ENCODE peak calls at places on chromosomes 2 and 18, in seven cellular contexts. D, L, F, O, N, Q and Z are unnamed samples.

GRCh38 chr2:234373060-234373459 is 123.8 kb downstream of the ARL4C start:
- DNase-seq in D (no peak), L (no peak), F (no peak), O (no peak), N (no peak), Q (peak), Z (peak)

GRCh38 chr2:109331864-109332848 is 203.2 kb downstream of the SH3RF3 start:
- DNase-seq in D (peak), L (peak), F (peak), O (peak), N (peak), Q (peak), Z (peak)

GRCh38 chr2:69509011-69509749 is 71.9 kb upstream of the NFU1 start:
- DNase-seq in D (peak), L (no peak), F (peak), O (no peak), N (no peak), Q (no peak), Z (no peak)

GRCh38 chr2:180621366-180621765 is 359.0 kb upstream of the UBE2E3 start:
- DNase-seq in D (no peak), L (no peak), F (no peak), O (no peak), N (no peak), Q (no peak), Z (no peak)

GRCh38 chr2:148565272-148565894 is 79.2 kb upstream of the EPC2 start:
- DNase-seq in D (no peak), L (no peak), F (no peak), O (no peak), N (peak), Q (no peak), Z (no peak)

GRCh38 chr18:62634471-62634870 is 80.9 kb upstream of the PHLPP1 start:
- DNase-seq in D (no peak), L (no peak), F (no peak), O (no peak), N (no peak), Q (no peak), Z (no peak)

GRCh38 chr18:77141401-77142118 is 9.0 kb upstream of the MBP start:
- DNase-seq in D (no peak), L (no peak), F (no peak), O (no peak), N (peak), Q (no peak), Z (no peak)

GRCh38 chr2:69083126-69083733 is 70.3 kb downstream of the ANTXR1 start:
- DNase-seq in D (peak), L (no peak), F (no peak), O (no peak), N (no peak), Q (peak), Z (peak)

GRCh38 chr2:108935231-108935863 is 53.7 kb downstream of the EDAR start:
- DNase-seq in D (no peak), L (no peak), F (no peak), O (no peak), N (peak), Q (no peak), Z (no peak)

GRCh38 chr18:79629249-79629558 is 50.4 kb upstream of the CTDP1 start:
- DNase-seq in D (no peak), L (peak), F (no peak), O (peak), N (no peak), Q (no peak), Z (no peak)

GRCh38 chr18:78861706-78862105 is 117.9 kb upstream of the SALL3 start:
- DNase-seq in D (no peak), L (no peak), F (no peak), O (no peak), N (no peak), Q (no peak), Z (no peak)

GRCh38 chr2:226794751-226795171 is 4.9 kb downstream of the IRS1 start:
- DNase-seq in D (peak), L (peak), F (peak), O (no peak), N (peak), Q (peak), Z (peak)

GRCh38 chr2:130336150-130336876 is 6.4 kb upstream of the IMP4 start:
- DNase-seq in D (no peak), L (peak), F (no peak), O (no peak), N (peak), Q (peak), Z (no peak)

GRCh38 chr18:51340332-51340731 is 142.9 kb upstream of the MEX3C start:
- DNase-seq in D (no peak), L (no peak), F (no peak), O (no peak), N (no peak), Q (no peak), Z (peak)

GRCh38 chr18:471701-472100 is 28.8 kb downstream of the COLEC12 start:
- DNase-seq in D (no peak), L (no peak), F (no peak), O (no peak), N (no peak), Q (no peak), Z (no peak)

GRCh38 chr2:102028470-102028869 is 36.7 kb downstream of the IL1R2 start:
- DNase-seq in D (no peak), L (no peak), F (no peak), O (no peak), N (no peak), Q (no peak), Z (no peak)

GRCh38 chr2:58866527-58866926 is 625.4 kb upstream of the FANCL start:
- DNase-seq in D (no peak), L (no peak), F (no peak), O (no peak), N (no peak), Q (no peak), Z (no peak)

GRCh38 chr18:11019295-11019694 is 130.1 kb downstream of the PIEZO2 start:
- DNase-seq in D (no peak), L (no peak), F (no peak), O (no peak), N (no peak), Q (no peak), Z (no peak)

GRCh38 chr2:181788883-181789555 is 102.5 kb upstream of the ITPRID2 start:
- DNase-seq in D (peak), L (no peak), F (peak), O (no peak), N (no peak), Q (no peak), Z (peak)

GRCh38 chr2:238875531-238876231 is 27.8 kb downstream of the TWIST2 start:
- DNase-seq in D (no peak), L (no peak), F (no peak), O (peak), N (no peak), Q (no peak), Z (no peak)

GRCh38 chr2:238876232-238876630 is 28.3 kb downstream of the TWIST2 start:
- DNase-seq in D (no peak), L (no peak), F (no peak), O (no peak), N (no peak), Q (no peak), Z (no peak)

GRCh38 chr2:238873841-238874240 is 26.0 kb downstream of the TWIST2 start:
- DNase-seq in D (no peak), L (no peak), F (no peak), O (peak), N (no peak), Q (no peak), Z (no peak)

GRCh38 chr2:238874330-238875050 is 26.6 kb downstream of the TWIST2 start:
- DNase-seq in D (no peak), L (no peak), F (no peak), O (peak), N (no peak), Q (no peak), Z (no peak)

DNA sequence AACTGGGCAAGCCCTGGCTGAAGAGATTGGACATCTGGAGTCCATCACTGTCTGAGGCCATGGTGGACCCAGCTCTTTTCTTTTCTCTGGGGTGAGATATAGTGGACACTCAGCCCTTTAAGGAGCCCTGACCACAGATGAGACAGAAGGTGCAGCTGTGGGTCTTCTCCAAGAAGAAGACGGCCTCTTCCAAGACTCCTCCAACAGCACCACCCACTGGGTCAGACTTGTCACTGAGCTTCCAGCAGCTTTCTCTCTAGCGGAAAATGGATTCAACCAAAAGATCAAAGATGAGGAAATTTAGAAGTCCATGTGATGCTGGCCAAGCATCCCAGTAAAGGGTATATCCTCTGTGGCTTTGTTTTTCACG is 27.3 kb downstream of the TWIST2 start:
- DNase-seq in D (no peak), L (no peak), F (no peak), O (peak), N (no peak), Q (no peak), Z (no peak)
- TF ChIP-seq CTCF in D (peak), L (no peak), F (peak), O (no peak), N (peak), Q (no peak), Z (no peak)

DNA sequence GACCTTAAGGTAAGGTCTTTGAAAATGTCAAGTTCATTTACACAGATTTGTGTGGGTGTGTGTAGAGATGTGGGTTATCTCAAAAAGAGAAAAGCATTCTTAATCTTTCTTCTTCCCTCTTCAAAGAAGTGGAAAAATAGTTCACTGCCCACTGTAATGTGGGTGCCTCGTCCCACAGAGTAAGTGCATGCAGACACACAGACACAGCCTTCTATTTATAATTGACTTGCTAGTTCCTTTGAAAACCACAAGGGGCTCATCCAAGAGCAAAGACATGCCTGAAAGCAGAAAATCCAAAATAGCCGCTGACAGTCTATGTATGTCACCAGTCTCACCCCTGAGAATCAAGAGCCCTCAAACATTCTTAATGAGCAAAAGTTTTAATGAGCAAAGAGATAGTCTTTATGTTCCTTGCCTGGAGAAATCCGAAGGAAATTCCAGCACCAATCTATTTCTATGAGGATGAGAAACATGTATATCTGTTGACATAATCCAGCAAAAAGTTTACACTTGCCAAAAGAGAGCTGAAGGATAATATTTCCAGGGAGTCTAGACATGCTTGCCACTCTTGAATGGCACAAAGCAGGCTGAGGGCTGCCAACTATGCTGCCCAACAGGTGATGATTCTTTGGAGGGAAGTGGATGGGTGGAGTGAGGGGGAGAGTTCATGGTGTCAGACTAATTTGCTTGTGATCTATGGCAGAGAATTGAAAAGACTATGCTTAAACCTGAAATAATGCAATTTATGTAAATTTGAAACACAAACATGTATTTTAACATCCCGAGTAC is 93.9 kb downstream of the ACVR1 start:
- DNase-seq in D (peak), L (no peak), F (peak), O (no peak), N (peak), Q (peak), Z (peak)
- H3K4me3 ChIP-seq in D (no peak), L (no peak), F (no peak), O (no peak), N (no peak), Q (no peak), Z (no peak)

DNA sequence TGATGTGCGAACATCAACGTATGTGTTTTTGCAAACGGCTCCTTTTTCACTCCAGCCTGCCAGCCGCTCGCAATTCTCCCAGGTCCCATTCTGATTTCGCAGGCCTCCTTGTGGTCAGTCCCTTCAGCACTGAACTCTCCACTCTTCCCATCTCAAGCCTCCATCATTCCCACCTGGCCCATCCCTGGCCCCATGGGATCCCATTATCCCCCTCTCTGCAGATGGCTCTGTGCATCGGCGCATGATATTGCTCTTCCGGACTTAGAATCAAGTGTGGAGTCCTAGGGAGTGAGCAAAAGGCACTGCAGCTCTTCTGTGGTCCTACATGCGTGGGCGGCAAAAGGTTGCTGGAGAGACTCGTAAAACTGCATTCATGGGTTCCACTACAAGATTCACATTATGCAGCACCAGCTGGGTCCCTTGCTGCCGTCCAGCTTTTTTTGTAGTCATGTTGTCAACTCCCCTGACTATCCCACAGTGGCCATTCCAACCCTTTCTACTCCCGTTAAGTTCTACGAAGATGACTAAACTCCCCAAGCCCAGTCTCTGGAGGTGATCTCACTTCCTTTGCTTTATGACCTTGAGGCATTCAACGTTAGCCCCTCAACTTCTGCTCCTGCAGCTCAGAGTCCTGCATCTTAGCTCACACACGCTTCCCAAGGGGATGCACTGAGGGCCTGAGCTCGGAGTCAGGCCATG is 125.3 kb upstream of the NRP2 start:
- DNase-seq in D (no peak), L (no peak), F (no peak), O (no peak), N (peak), Q (no peak), Z (no peak)
- TF ChIP-seq CTCF in D (no peak), L (no peak), F (no peak), O (no peak), N (no peak), Q (no peak), Z (no peak)

DNA sequence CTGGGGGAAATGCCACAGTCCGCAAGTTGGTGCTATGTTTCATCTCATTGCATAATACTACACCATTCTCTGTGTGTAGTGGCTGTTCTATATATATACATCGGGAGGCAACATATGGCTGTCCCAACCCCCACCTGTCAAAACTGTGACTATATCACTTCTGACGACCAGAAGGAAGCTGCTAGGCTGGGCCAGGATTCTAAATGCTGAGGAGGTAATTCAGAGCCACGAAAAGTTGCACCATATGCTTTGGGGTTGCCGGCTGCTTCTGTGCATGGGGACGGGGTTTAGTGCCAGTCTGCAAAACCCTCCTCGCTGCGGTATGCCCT is 117.3 kb downstream of the MSH2 start:
- DNase-seq in D (no peak), L (no peak), F (no peak), O (no peak), N (no peak), Q (no peak), Z (no peak)
- H3K4me3 ChIP-seq in D (no peak), L (no peak), F (no peak), O (peak), N (peak), Q (peak), Z (no peak)

GRCh38 chr2:42929985-42930581 is 137.7 kb upstream of the HAAO start:
- DNase-seq in D (peak), L (no peak), F (peak), O (no peak), N (peak), Q (no peak), Z (no peak)

GRCh38 chr2:42929577-42929984 is 137.2 kb upstream of the HAAO start:
- DNase-seq in D (no peak), L (no peak), F (no peak), O (no peak), N (no peak), Q (no peak), Z (no peak)

GRCh38 chr2:42927334-42928160 is 135.2 kb upstream of the HAAO start:
- DNase-seq in D (peak), L (no peak), F (no peak), O (no peak), N (no peak), Q (no peak), Z (no peak)

GRCh38 chr2:42928161-42928691 is 135.8 kb upstream of the HAAO start:
- DNase-seq in D (no peak), L (no peak), F (no peak), O (no peak), N (no peak), Q (no peak), Z (no peak)

DNA sequence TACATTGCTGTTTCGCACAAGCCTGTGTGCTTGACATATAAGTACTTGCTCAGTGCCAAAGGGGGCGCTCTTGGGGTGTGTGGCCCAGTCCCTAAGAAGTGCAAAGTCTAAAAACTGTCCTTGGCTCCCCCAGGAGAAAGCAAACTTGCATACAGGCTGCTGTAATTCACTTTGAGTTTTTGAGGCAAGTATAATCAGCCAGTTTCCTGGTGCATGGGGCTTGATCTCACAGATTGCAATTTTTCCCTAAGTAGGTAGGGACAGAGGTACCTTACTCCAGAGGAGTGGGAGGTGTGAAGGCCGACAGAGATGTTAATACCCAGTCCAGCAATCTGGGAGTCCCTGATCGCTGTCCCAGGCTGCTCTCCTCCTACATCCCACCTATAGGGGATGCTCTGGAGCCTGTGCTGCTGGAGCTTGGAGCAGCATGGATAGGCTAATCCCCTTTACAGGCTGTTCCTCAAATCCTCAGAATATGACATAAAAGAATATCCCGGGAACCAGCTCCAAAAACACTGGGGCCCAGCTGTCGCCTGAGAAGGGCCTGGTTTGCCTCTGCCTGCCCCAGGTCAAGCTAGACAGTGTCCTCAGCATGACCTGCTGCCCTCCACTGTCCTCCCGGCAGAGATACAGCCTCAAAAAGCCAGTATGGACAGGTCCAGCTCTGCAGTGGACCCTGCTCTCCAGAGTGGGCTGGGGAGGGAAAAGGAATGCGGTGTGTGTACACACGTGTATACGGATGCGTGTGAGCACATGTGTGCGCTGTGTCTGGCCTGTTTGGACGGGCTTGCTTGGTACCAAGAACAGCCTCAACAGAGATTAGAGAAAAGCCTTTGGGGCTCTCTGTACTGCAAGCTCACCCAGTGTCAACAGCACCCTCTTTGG is 136.6 kb upstream of the HAAO start:
- DNase-seq in D (peak), L (no peak), F (no peak), O (no peak), N (peak), Q (peak), Z (peak)
- TF ChIP-seq CTCF in D (peak), L (no peak), F (peak), O (no peak), N (peak), Q (peak), Z (peak)